ENCODE peak calls at places on chromosome 12, in five cellular contexts. One of them, this sample, is unnamed.

GRCh38 chr12:129049917-129050316 is 196.6 kb downstream of the GLT1D1 start:
- DNase-seq in CD8-positive, alpha-beta T cell: no peak
- DNase-seq in AG09309: no peak
- DNase-seq in Peyer's patch: no peak
- DNase-seq in SK-N-SH: no peak
- DNase-seq in this sample: no peak

GRCh38 chr12:31536672-31537071 is 54.3 kb downstream of the DENND5B start:
- DNase-seq in CD8-positive, alpha-beta T cell: no peak
- DNase-seq in AG09309: no peak
- DNase-seq in Peyer's patch: no peak
- DNase-seq in SK-N-SH: no peak
- DNase-seq in this sample: no peak

GRCh38 chr12:49024543-49024942 is 6.0 kb upstream of the PRKAG1 start:
- DNase-seq in CD8-positive, alpha-beta T cell: no peak
- DNase-seq in AG09309: no peak
- DNase-seq in Peyer's patch: no peak
- DNase-seq in SK-N-SH: no peak
- DNase-seq in this sample: no peak

GRCh38 chr12:87428701-87429277 is 600.4 kb downstream of the C12orf50 start:
- DNase-seq in CD8-positive, alpha-beta T cell: no peak
- DNase-seq in AG09309: no peak
- DNase-seq in Peyer's patch: no peak
- DNase-seq in SK-N-SH: no peak
- DNase-seq in this sample: no peak

GRCh38 chr12:20798561-20798960 is 11.9 kb upstream of the SLCO1B3 start:
- DNase-seq in CD8-positive, alpha-beta T cell: no peak
- DNase-seq in AG09309: no peak
- DNase-seq in Peyer's patch: no peak
- DNase-seq in SK-N-SH: peak; percentile 14
- DNase-seq in this sample: no peak

GRCh38 chr12:51077930-51078329 is 5.5 kb downstream of the CSRNP2 start:
- DNase-seq in CD8-positive, alpha-beta T cell: no peak
- DNase-seq in AG09309: no peak
- DNase-seq in Peyer's patch: no peak
- DNase-seq in SK-N-SH: peak; percentile 22
- DNase-seq in this sample: no peak

GRCh38 chr12:81261508-81262207 is 183.8 kb downstream of the ACSS3 start:
- DNase-seq in CD8-positive, alpha-beta T cell: no peak
- DNase-seq in AG09309: no peak
- DNase-seq in Peyer's patch: no peak
- DNase-seq in SK-N-SH: no peak
- DNase-seq in this sample: no peak

GRCh38 chr12:41979574-41979973 is 165.1 kb downstream of the GXYLT1 start:
- DNase-seq in CD8-positive, alpha-beta T cell: no peak
- DNase-seq in AG09309: no peak
- DNase-seq in Peyer's patch: no peak
- DNase-seq in SK-N-SH: no peak
- DNase-seq in this sample: no peak

GRCh38 chr12:52865090-52865944 is 16.5 kb upstream of the KRT78 start:
- DNase-seq in CD8-positive, alpha-beta T cell: no peak
- DNase-seq in AG09309: no peak
- DNase-seq in Peyer's patch: peak; percentile 82
- DNase-seq in SK-N-SH: peak; percentile 87
- DNase-seq in this sample: no peak

GRCh38 chr12:29771786-29772185 is 12.0 kb downstream of the TMTC1 start:
- DNase-seq in CD8-positive, alpha-beta T cell: no peak
- DNase-seq in AG09309: no peak
- DNase-seq in Peyer's patch: no peak
- DNase-seq in SK-N-SH: no peak
- DNase-seq in this sample: no peak

GRCh38 chr12:60205500-60205899 is 609.7 kb downstream of the SLC16A7 start:
- DNase-seq in CD8-positive, alpha-beta T cell: no peak
- DNase-seq in AG09309: no peak
- DNase-seq in Peyer's patch: no peak
- DNase-seq in SK-N-SH: no peak
- DNase-seq in this sample: peak; percentile 12

GRCh38 chr12:72057330-72057911 is 118.8 kb downstream of the TPH2 start:
- DNase-seq in CD8-positive, alpha-beta T cell: no peak
- DNase-seq in AG09309: no peak
- DNase-seq in Peyer's patch: no peak
- DNase-seq in SK-N-SH: no peak
- DNase-seq in this sample: no peak

GRCh38 chr12:56751712-56752598 is at the start of gene PRIM1:
- DNase-seq in CD8-positive, alpha-beta T cell: peak; percentile 72
- DNase-seq in AG09309: no peak
- DNase-seq in Peyer's patch: peak; percentile 93
- DNase-seq in SK-N-SH: peak; percentile 96
- DNase-seq in this sample: peak; percentile 29

GRCh38 chr12:57131896-57132744 is 3.8 kb downstream of the LRP1 start:
- DNase-seq in CD8-positive, alpha-beta T cell: no peak
- DNase-seq in AG09309: no peak
- DNase-seq in Peyer's patch: no peak
- DNase-seq in SK-N-SH: peak; percentile 55
- DNase-seq in this sample: no peak

GRCh38 chr12:101051901-101052550 is 158.0 kb downstream of the SLC5A8 start:
- DNase-seq in CD8-positive, alpha-beta T cell: no peak
- DNase-seq in AG09309: peak; percentile 90
- DNase-seq in Peyer's patch: peak; percentile 53
- DNase-seq in SK-N-SH: peak; percentile 5
- DNase-seq in this sample: peak; percentile 80

GRCh38 chr12:26666286-26666685 is 166.7 kb downstream of the ITPR2 start:
- DNase-seq in CD8-positive, alpha-beta T cell: no peak
- DNase-seq in AG09309: no peak
- DNase-seq in Peyer's patch: no peak
- DNase-seq in SK-N-SH: no peak
- DNase-seq in this sample: no peak

GRCh38 chr12:27367078-27367477 is 34.4 kb downstream of the BMAL2 start:
- DNase-seq in CD8-positive, alpha-beta T cell: no peak
- DNase-seq in AG09309: no peak
- DNase-seq in Peyer's patch: no peak
- DNase-seq in SK-N-SH: no peak
- DNase-seq in this sample: no peak

GRCh38 chr12:77133566-77133965 is 68.2 kb upstream of the E2F7 start:
- DNase-seq in CD8-positive, alpha-beta T cell: no peak
- DNase-seq in AG09309: no peak
- DNase-seq in Peyer's patch: no peak
- DNase-seq in SK-N-SH: no peak
- DNase-seq in this sample: peak; percentile 39

GRCh38 chr12:95802482-95803264 is 12.1 kb upstream of the NTN4 start:
- DNase-seq in CD8-positive, alpha-beta T cell: no peak
- DNase-seq in AG09309: peak; percentile 59
- DNase-seq in Peyer's patch: peak; percentile 46
- DNase-seq in SK-N-SH: no peak
- DNase-seq in this sample: peak; percentile 41

GRCh38 chr12:8559676-8560075 is 19.0 kb upstream of the CLEC4E start:
- DNase-seq in CD8-positive, alpha-beta T cell: no peak
- DNase-seq in AG09309: no peak
- DNase-seq in Peyer's patch: no peak
- DNase-seq in SK-N-SH: no peak
- DNase-seq in this sample: no peak

GRCh38 chr12:92034858-92035401 is 110.7 kb downstream of the BTG1 start:
- DNase-seq in CD8-positive, alpha-beta T cell: peak; percentile 54
- DNase-seq in AG09309: peak; percentile 14
- DNase-seq in Peyer's patch: peak; percentile 92
- DNase-seq in SK-N-SH: peak; percentile 40
- DNase-seq in this sample: peak; percentile 81

GRCh38 chr12:47733142-47733541 is 7.9 kb upstream of the ENDOU start:
- DNase-seq in CD8-positive, alpha-beta T cell: no peak
- DNase-seq in AG09309: no peak
- DNase-seq in Peyer's patch: no peak
- DNase-seq in SK-N-SH: no peak
- DNase-seq in this sample: no peak

GRCh38 chr12:54650409-54650808 is 2.2 kb upstream of the DCD start:
- DNase-seq in CD8-positive, alpha-beta T cell: no peak
- DNase-seq in AG09309: no peak
- DNase-seq in Peyer's patch: no peak
- DNase-seq in SK-N-SH: no peak
- DNase-seq in this sample: no peak

GRCh38 chr12:54648265-54648664 is at the start of gene DCD:
- DNase-seq in CD8-positive, alpha-beta T cell: no peak
- DNase-seq in AG09309: no peak
- DNase-seq in Peyer's patch: no peak
- DNase-seq in SK-N-SH: no peak
- DNase-seq in this sample: no peak

GRCh38 chr12:54650884-54651283 is 2.7 kb upstream of the DCD start:
- DNase-seq in CD8-positive, alpha-beta T cell: no peak
- DNase-seq in AG09309: no peak
- DNase-seq in Peyer's patch: no peak
- DNase-seq in SK-N-SH: no peak
- DNase-seq in this sample: no peak

GRCh38 chr12:54653025-54653424 is 4.9 kb upstream of the DCD start:
- DNase-seq in CD8-positive, alpha-beta T cell: no peak
- DNase-seq in AG09309: no peak
- DNase-seq in Peyer's patch: no peak
- DNase-seq in SK-N-SH: no peak
- DNase-seq in this sample: no peak

DNA sequence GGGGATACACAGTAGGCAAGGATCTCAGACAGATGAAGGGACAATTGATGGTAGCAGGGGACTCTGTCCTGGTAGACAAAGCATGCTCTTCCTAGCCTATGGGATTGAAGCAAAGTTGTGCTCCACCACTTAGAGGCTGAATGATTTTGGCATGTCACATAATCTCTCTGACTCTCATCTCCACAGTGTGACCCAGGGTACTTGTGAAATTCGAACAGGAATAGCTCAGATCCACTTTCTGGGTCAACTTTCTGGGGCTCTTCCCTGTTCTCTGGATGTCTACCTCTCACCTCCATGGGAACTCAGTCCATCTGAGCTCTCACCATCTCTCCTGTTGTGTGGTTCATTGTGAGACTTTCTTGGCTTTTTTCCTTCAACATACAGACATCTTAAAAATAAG is 1.7 kb upstream of the DCD start:
- DNase-seq in CD8-positive, alpha-beta T cell: no peak
- DNase-seq in AG09309: no peak
- DNase-seq in Peyer's patch: no peak
- DNase-seq in SK-N-SH: no peak
- DNase-seq in this sample: no peak
- TF ChIP-seq CTCF in CD8-positive, alpha-beta T cell: no peak
- TF ChIP-seq CTCF in AG09309: no peak
- TF ChIP-seq CTCF in Peyer's patch: no peak
- TF ChIP-seq CTCF in SK-N-SH: no peak
- TF ChIP-seq CTCF in this sample: no peak

GRCh38 chr12:121015825-121016766 is at the start of gene C12orf43:
- DNase-seq in CD8-positive, alpha-beta T cell: peak; percentile 83
- DNase-seq in AG09309: peak; percentile 33
- DNase-seq in Peyer's patch: peak; percentile 97
- DNase-seq in SK-N-SH: peak; percentile 92
- DNase-seq in this sample: peak; percentile 87
- H3K4me3 ChIP-seq in CD8-positive, alpha-beta T cell: peak within 1 kb of the TSS; percentile 69
- H3K4me3 ChIP-seq in AG09309: peak within 1 kb of the TSS; percentile 91
- H3K4me3 ChIP-seq in Peyer's patch: peak within 1 kb of the TSS; percentile 79
- H3K4me3 ChIP-seq in SK-N-SH: peak within 1 kb of the TSS; percentile 94
- H3K4me3 ChIP-seq in this sample: peak within 1 kb of the TSS; percentile 82

GRCh38 chr12:2287151-2287550 is 234.4 kb downstream of the CACNA1C start:
- DNase-seq in CD8-positive, alpha-beta T cell: no peak
- DNase-seq in AG09309: no peak
- DNase-seq in Peyer's patch: no peak
- DNase-seq in SK-N-SH: no peak
- DNase-seq in this sample: no peak
- TF ChIP-seq CTCF in CD8-positive, alpha-beta T cell: no peak
- TF ChIP-seq CTCF in AG09309: no peak
- TF ChIP-seq CTCF in Peyer's patch: no peak
- TF ChIP-seq CTCF in SK-N-SH: no peak
- TF ChIP-seq CTCF in this sample: no peak

DNA sequence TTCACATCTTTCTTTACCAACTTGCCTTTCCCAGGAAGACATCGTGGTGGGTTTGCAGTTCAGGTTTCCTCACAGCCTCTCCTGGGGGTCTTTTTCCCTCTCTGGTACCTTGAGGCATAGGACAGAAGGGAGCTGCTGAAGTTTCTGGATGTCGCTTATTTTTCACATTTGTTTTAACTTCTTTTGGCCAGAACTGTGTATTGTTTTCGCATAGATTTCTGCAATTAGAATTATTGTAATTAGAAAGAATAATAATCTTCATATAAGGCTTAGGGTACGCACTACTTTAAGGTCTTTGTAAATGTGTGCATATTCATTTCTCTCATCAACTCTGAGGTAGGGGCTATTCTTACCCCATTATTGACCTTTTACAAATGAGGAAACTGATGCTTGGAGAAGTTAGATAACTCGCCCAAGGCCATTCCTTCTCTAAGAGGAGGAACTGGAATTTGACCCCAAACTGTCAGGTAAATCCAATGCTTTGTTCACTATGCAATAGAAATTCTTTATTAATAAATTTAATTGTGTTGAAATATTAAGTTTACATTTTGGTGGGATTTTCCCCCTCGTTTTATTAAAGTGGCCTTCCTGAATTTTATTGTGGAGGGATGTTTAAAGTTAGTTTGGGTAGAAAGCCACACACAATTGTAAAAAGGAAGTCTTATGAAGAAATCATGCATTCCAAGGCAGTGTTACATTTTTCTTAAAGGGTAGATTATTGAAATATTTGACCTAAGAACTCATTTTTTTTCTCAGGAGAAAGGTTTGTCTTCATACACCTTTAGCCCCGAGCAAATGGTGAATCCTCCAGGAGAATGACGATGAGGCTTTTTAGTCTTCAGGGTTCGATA is 12.1 kb upstream of the SLC38A2 start:
- DNase-seq in CD8-positive, alpha-beta T cell: no peak
- DNase-seq in AG09309: no peak
- DNase-seq in Peyer's patch: no peak
- DNase-seq in SK-N-SH: no peak
- DNase-seq in this sample: no peak
- H3K4me3 ChIP-seq in CD8-positive, alpha-beta T cell: peak overlapping the region; percentile 82
- H3K4me3 ChIP-seq in AG09309: peak overlapping the region; percentile 56
- H3K4me3 ChIP-seq in Peyer's patch: peak overlapping the region; percentile 78
- H3K4me3 ChIP-seq in SK-N-SH: peak overlapping the region; percentile 72
- H3K4me3 ChIP-seq in this sample: peak overlapping the region; percentile 60

DNA sequence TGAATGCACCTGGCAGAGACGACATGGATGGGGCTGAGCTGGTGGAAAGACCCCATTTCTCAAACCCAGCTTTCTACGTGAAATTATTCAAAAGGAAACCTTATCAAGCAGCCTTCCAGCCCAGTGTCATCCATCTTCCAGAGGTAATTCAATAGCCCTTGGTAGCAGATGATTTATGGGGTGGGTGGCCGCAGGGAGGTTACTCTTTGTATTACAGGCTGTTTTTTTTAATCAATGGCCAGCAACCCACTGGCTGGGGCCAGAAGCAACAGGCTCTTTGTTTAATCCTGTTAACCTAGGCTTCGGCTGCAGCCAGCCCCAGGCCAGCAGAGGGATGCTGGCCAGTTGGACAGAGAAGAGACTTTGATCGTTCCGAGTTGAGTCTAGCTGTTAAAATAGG is 139.8 kb upstream of the SRRM4 start:
- DNase-seq in CD8-positive, alpha-beta T cell: no peak
- DNase-seq in AG09309: no peak
- DNase-seq in Peyer's patch: no peak
- DNase-seq in SK-N-SH: no peak
- DNase-seq in this sample: no peak
- TF ChIP-seq CTCF in CD8-positive, alpha-beta T cell: no peak
- TF ChIP-seq CTCF in AG09309: no peak
- TF ChIP-seq CTCF in Peyer's patch: no peak
- TF ChIP-seq CTCF in SK-N-SH: no peak
- TF ChIP-seq CTCF in this sample: no peak

This sample was measured in HFF-Myc.